ENCODE peak calls at places on chromosomes 5 and 9, in five cellular contexts. N is HAP-1, D is fibroblast of pulmonary artery, T is cardiac fibroblast, Z is cardiac muscle cell. M is an unnamed sample.

GRCh38 chr5:164934561-164934960 is 1429.1 kb downstream of the MAT2B start:
- DNase-seq in N (no peak), D (no peak), T (no peak), Z (no peak), M (no peak)

GRCh38 chr9:14186096-14186495 is 127.8 kb downstream of the NFIB start:
- DNase-seq in N (no peak), D (no peak), T (no peak), Z (no peak), M (no peak)

GRCh38 chr9:121445986-121446385 is 53.7 kb downstream of the GGTA1 start:
- DNase-seq in N (no peak), D (no peak), T (no peak), Z (no peak), M (peak)

GRCh38 chr9:86500667-86501435 is 146.6 kb upstream of the TUT7 start:
- DNase-seq in N (no peak), D (peak), T (peak), Z (peak), M (no peak)

GRCh38 chr5:24363789-24364534 is 280.8 kb downstream of the CDH10 start:
- DNase-seq in N (no peak), D (no peak), T (no peak), Z (no peak), M (no peak)

GRCh38 chr9:83066771-83067170 is 3.8 kb upstream of the RASEF start:
- DNase-seq in N (no peak), D (no peak), T (no peak), Z (no peak), M (no peak)

GRCh38 chr5:1730487-1730847 is 69.2 kb downstream of the MRPL36 start:
- DNase-seq in N (no peak), D (no peak), T (no peak), Z (no peak), M (no peak)

GRCh38 chr9:27491164-27491563 is 32.9 kb upstream of the IFNK start:
- DNase-seq in N (no peak), D (peak), T (peak), Z (peak), M (peak)

GRCh38 chr5:116038817-116039216 is 6.5 kb downstream of the ARL14EPL start:
- DNase-seq in N (no peak), D (no peak), T (no peak), Z (no peak), M (peak)

GRCh38 chr5:8813180-8813579 is 732.7 kb downstream of the SEMA5A start:
- DNase-seq in N (no peak), D (no peak), T (no peak), Z (no peak), M (no peak)

GRCh38 chr5:94674841-94675382 is 56.4 kb downstream of the SLF1 start:
- DNase-seq in N (no peak), D (no peak), T (peak), Z (no peak), M (no peak)

GRCh38 chr9:129209580-129209979 is 31.5 kb upstream of the IER5L start:
- DNase-seq in N (no peak), D (no peak), T (no peak), Z (no peak), M (no peak)

GRCh38 chr5:150460781-150461180 is 11.2 kb upstream of the RPS14 start:
- DNase-seq in N (no peak), D (no peak), T (no peak), Z (no peak), M (no peak)

GRCh38 chr5:135028791-135029467 is 5.1 kb downstream of the PITX1 start:
- DNase-seq in N (no peak), D (peak), T (no peak), Z (no peak), M (no peak)

GRCh38 chr9:123455187-123455586 is 99.2 kb downstream of the CRB2 start:
- DNase-seq in N (no peak), D (no peak), T (no peak), Z (no peak), M (no peak)

DNA sequence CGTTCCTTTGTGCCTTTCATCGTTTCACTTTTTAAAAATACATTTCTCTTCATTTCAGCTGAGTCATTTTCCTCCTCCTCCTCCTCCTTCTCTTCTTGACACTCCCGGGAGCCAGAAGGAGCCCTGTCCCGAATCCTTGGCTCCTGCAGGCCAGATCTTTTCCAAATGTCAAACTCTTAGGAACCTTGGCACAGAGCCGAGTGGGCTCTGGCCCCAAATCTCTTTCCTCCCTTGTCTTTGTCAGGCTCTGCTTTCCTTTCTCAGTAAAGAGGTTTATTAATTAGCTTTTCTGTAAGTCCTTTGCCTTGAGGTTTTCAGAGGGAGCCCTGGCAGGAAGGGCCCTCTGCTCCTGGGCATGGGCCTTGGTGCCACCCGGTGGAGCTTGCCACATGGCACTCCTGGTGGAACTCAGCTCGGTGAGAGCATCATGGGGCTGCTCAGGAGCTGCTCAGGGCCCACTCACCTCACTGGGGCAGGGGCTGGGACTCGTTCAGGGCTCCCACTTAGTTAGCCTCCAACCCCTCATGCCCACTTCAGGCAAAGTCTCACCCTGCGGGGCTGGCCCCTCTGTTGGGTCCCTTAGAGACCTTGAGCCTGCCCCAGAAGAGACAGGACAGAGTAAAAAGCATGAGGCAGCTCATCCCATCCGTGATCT is 17.2 kb downstream of the STC2 start:
- DNase-seq in N (no peak), D (peak), T (peak), Z (peak), M (no peak)
- H3K4me3 ChIP-seq in N (no peak), D (no peak), T (no peak), Z (no peak), M (no peak)

DNA sequence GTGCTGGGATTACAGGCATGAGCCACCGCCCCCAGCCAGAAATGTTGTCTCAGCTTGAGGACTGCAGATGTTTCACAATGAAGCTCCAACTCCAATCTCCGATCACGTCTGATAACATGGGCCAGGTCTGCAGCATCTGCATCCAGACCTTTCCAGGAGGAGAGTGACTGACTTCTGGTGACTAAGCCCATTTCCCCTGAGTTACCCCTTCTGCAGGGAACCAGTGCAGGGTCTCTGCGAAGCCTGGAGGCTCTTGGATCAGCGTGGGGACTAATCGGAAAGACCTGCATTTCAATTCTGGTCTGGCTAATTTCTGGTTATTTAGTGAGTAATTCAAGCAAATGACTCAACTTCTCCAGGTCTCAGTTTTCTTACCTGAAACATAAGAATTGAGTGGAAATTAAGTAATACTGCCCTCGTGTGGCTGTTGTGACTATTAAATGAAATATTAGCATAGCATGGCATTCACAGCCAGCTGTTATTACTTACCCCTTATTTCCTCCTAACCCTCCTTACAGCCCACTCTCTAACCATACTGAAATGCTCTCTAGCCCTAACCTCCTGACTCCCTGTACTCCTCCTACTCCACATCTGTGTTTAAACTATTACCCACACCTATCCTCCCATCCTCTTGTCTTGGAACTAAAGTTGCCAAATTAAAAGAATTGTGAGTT is 2.2 kb upstream of the GNPDA1 start:
- DNase-seq in N (peak), D (peak), T (peak), Z (peak), M (peak)
- H3K4me3 ChIP-seq in N (no peak), D (no peak), T (no peak), Z (no peak), M (no peak)

GRCh38 chr5:131245948-131246347 is 17.9 kb upstream of the CDC42SE2 start:
- DNase-seq in N (no peak), D (no peak), T (no peak), Z (no peak), M (no peak)
- H3K4me3 ChIP-seq in N (no peak), D (no peak), T (no peak), Z (no peak), M (no peak)

GRCh38 chr5:148906968-148907367 is 80.6 kb downstream of the ADRB2 start:
- DNase-seq in N (no peak), D (no peak), T (no peak), Z (no peak), M (no peak)

GRCh38 chr5:148903587-148903986 is 77.2 kb downstream of the ADRB2 start:
- DNase-seq in N (no peak), D (no peak), T (no peak), Z (no peak), M (no peak)

GRCh38 chr5:148902478-148902877 is 76.1 kb downstream of the ADRB2 start:
- DNase-seq in N (no peak), D (no peak), T (no peak), Z (no peak), M (no peak)

GRCh38 chr5:148905541-148905940 is 79.1 kb downstream of the ADRB2 start:
- DNase-seq in N (no peak), D (no peak), T (no peak), Z (no peak), M (no peak)

GRCh38 chr5:148904440-148904839 is 78.0 kb downstream of the ADRB2 start:
- DNase-seq in N (no peak), D (no peak), T (no peak), Z (no peak), M (no peak)
- H3K4me3 ChIP-seq in N (no peak), D (no peak), T (no peak), Z (no peak), M (no peak)